ENCODE peak calls at places on chromosomes 5 and 9, in six cellular contexts. I, U, P, M, E and G are unnamed samples.

GRCh38 chr9:138100711-138101349 is 223.2 kb downstream of the CACNA1B start:
- DNase-seq in P (peak), M (no peak), E (no peak), U (no peak), I (peak), G (no peak)

GRCh38 chr5:35884125-35884788 is 27.6 kb downstream of the IL7R start:
- DNase-seq in M (no peak), U (no peak), P (no peak), I (no peak), E (peak), G (peak)

GRCh38 chr5:77391240-77391765 is 100.8 kb downstream of the WDR41 start:
- DNase-seq in I (no peak), M (no peak), U (no peak), P (no peak), E (no peak), G (no peak)

GRCh38 chr9:132855904-132856303 is 22.2 kb downstream of the AK8 start:
- DNase-seq in P (no peak), U (no peak), E (no peak), M (no peak), I (no peak), G (no peak)

GRCh38 chr5:19314840-19315239 is 673.2 kb downstream of the CDH18 start:
- DNase-seq in E (no peak), P (no peak), I (no peak), M (no peak), U (no peak), G (no peak)

GRCh38 chr9:35836595-35836994 is 7.6 kb downstream of the TMEM8B start:
- DNase-seq in U (no peak), E (no peak), I (no peak), P (no peak), M (no peak), G (no peak)

GRCh38 chr9:132507670-132508469 is 74.5 kb upstream of the BARHL1 start:
- DNase-seq in U (peak), E (peak), M (peak), P (peak), I (peak), G (no peak)

GRCh38 chr9:95754533-95755420 is 120.7 kb upstream of the ERCC6L2 start:
- DNase-seq in M (no peak), U (no peak), P (no peak), I (peak), E (no peak), G (no peak)

GRCh38 chr5:179407191-179408175 is 62.2 kb upstream of the ADAMTS2 start:
- DNase-seq in M (no peak), P (no peak), I (no peak), U (no peak), E (no peak), G (no peak)

GRCh38 chr5:106094128-106094726 is 1576.5 kb downstream of the EFNA5 start:
- DNase-seq in M (peak), P (no peak), U (no peak), I (peak), E (no peak), G (no peak)

GRCh38 chr5:139566611-139567010 is 5.5 kb downstream of the UBE2D2 start:
- DNase-seq in U (no peak), P (no peak), M (no peak), E (no peak), I (no peak), G (peak)

GRCh38 chr9:126504977-126505455 is 108.7 kb upstream of the LMX1B start:
- DNase-seq in P (no peak), M (no peak), E (no peak), I (no peak), U (no peak), G (no peak)

GRCh38 chr5:3278643-3279042 is 317.0 kb upstream of the IRX1 start:
- DNase-seq in I (no peak), P (no peak), E (no peak), U (no peak), M (no peak), G (no peak)

GRCh38 chr9:70587143-70587710 is 172.8 kb upstream of the KLF9 start:
- DNase-seq in M (no peak), I (no peak), E (no peak), U (no peak), P (no peak), G (no peak)

GRCh38 chr5:77952811-77953210 is 176.7 kb upstream of the TBCA start:
- DNase-seq in E (no peak), I (no peak), U (no peak), P (no peak), M (no peak), G (no peak)

GRCh38 chr5:6632324-6632930 is 417 bp downstream of the NSUN2 start:
- DNase-seq in M (peak), E (no peak), U (no peak), P (no peak), I (no peak), G (no peak)

GRCh38 chr5:15715966-15716365 is 216.0 kb downstream of the FBXL7 start:
- DNase-seq in M (peak), U (no peak), E (no peak), P (no peak), I (no peak), G (no peak)

GRCh38 chr5:167819406-167819805 is 472.0 kb upstream of the WWC1 start:
- DNase-seq in U (no peak), E (no peak), P (no peak), M (no peak), I (no peak), G (no peak)

GRCh38 chr5:151637676-151638075 is 46.5 kb upstream of the FAT2 start:
- DNase-seq in M (no peak), E (no peak), P (no peak), I (no peak), U (no peak), G (no peak)

GRCh38 chr5:122978644-122979297 is 57.8 kb downstream of the PPIC start:
- DNase-seq in P (no peak), U (no peak), E (no peak), I (no peak), M (no peak), G (no peak)

GRCh38 chr5:135598691-135599395 is 20.1 kb upstream of the CXCL14 start:
- DNase-seq in E (no peak), P (no peak), M (no peak), U (no peak), I (no peak), G (no peak)

GRCh38 chr9:94821098-94821930 is 94.8 kb downstream of the AOPEP start:
- DNase-seq in U (no peak), P (no peak), M (no peak), E (peak), I (no peak), G (no peak)

GRCh38 chr5:123950701-123951100 is 438.7 kb downstream of the CSNK1G3 start:
- DNase-seq in M (no peak), U (no peak), P (no peak), I (no peak), E (no peak), G (no peak)

GRCh38 chr9:133275105-133276000 is at the start of gene ABO:
- DNase-seq in I (peak), M (no peak), E (no peak), P (peak), U (no peak), G (no peak)

GRCh38 chr9:113901196-113901818 is 25.2 kb downstream of the ZNF618 start:
- DNase-seq in P (no peak), E (no peak), I (no peak), M (peak), U (no peak), G (no peak)

GRCh38 chr5:135019314-135019713 is 14.7 kb downstream of the PITX1 start:
- DNase-seq in I (no peak), E (no peak), M (no peak), P (peak), U (no peak), G (no peak)

GRCh38 chr9:113516840-113517577 is 53.5 kb downstream of the RGS3 start:
- DNase-seq in P (peak), U (peak), E (peak), M (no peak), I (no peak), G (no peak)

GRCh38 chr5:96692436-96692835 is 30.3 kb downstream of the CAST start:
- DNase-seq in E (no peak), U (no peak), P (no peak), M (no peak), I (no peak), G (no peak)

GRCh38 chr5:179324760-179325295 is 20.4 kb downstream of the ADAMTS2 start:
- DNase-seq in E (no peak), M (no peak), U (no peak), I (no peak), P (no peak), G (no peak)

GRCh38 chr9:111807197-111807596 is 12.5 kb upstream of the SHOC1 start:
- DNase-seq in U (no peak), M (no peak), E (no peak), I (no peak), P (no peak), G (no peak)

GRCh38 chr5:143129910-143130703 is 273.4 kb downstream of the NR3C1 start:
- DNase-seq in E (no peak), U (no peak), M (no peak), P (no peak), I (no peak), G (no peak)

GRCh38 chr9:131395027-131395744 is 1.3 kb downstream of the PRRC2B start:
- DNase-seq in M (peak), P (peak), E (peak), I (no peak), U (peak), G (no peak)

GRCh38 chr5:172801184-172801671 is 30.2 kb upstream of the DUSP1 start:
- DNase-seq in P (no peak), E (no peak), I (no peak), M (no peak), U (no peak), G (no peak)